ENCODE peak calls at places on chromosomes 13 and 19, in four cellular contexts. W is effector CD4-positive, alpha-beta T cell; A is dorsolateral prefrontal cortex; L is stimulated activated CD4-positive, alpha-beta T cell treated with anti-CD3 and anti-CD28 coated beads, Interleukin-12 subunit alpha, Interleukin-12 subunit beta, amount 100 ng/mL, for 48 hours. N is an unnamed sample.

GRCh38 chr19:13881692-13882418 is 4.9 kb downstream of the NANOS3 start:
- DNase-seq in L (peak; percentile 35), W (no peak), A (no peak), N (no peak)

GRCh38 chr13:99636306-99636705 is 135.0 kb downstream of the TM9SF2 start:
- DNase-seq in W (no peak), A (no peak), L (no peak), N (no peak)

GRCh38 chr19:13463296-13463695 is 43.0 kb downstream of the CACNA1A start:
- DNase-seq in W (no peak), A (no peak), L (no peak), N (no peak)

GRCh38 chr19:41324921-41325639 is 15.1 kb downstream of the CCDC97 start:
- DNase-seq in L (no peak), W (no peak), A (no peak), N (no peak)

GRCh38 chr19:43651758-43652545 is 12.3 kb upstream of the CADM4 start:
- DNase-seq in A (peak; percentile 74), L (no peak), W (no peak), N (no peak)

GRCh38 chr13:35791191-35791902 is 314.9 kb upstream of the MAB21L1 start:
- DNase-seq in A (no peak), L (no peak), W (no peak), N (no peak)

GRCh38 chr13:76440568-76440967 is 445.6 kb downstream of the KCTD12 start:
- DNase-seq in A (no peak), W (no peak), L (no peak), N (no peak)

GRCh38 chr13:35496011-35496410 is 19.5 kb upstream of the MAB21L1 start:
- DNase-seq in A (no peak), L (no peak), W (no peak), N (no peak)

GRCh38 chr13:89746554-89746953 is 1600.9 kb upstream of the MIR17HG start:
- DNase-seq in W (no peak), L (no peak), A (no peak), N (no peak)

GRCh38 chr19:13876834-13877233 is at the start of gene NANOS3:
- DNase-seq in L (no peak), W (no peak), A (no peak), N (no peak)

GRCh38 chr19:51031220-51031879 is 3.5 kb downstream of the KLK12 start:
- DNase-seq in L (no peak), W (no peak), A (no peak), N (no peak)

GRCh38 chr13:66405908-66406802 is 824.0 kb downstream of the PCDH9 start:
- DNase-seq in A (no peak), L (no peak), W (no peak), N (no peak)

GRCh38 chr19:16062789-16063188 is 13.5 kb upstream of the TPM4 start:
- DNase-seq in W (peak; percentile 67), A (no peak), L (no peak), N (no peak)

GRCh38 chr19:1351324-1351947 is 32.3 kb upstream of the NDUFS7 start:
- DNase-seq in W (no peak), A (no peak), L (no peak), N (no peak)

GRCh38 chr13:71610876-71611275 is 256.1 kb downstream of the DACH1 start:
- DNase-seq in W (no peak), A (no peak), L (no peak), N (no peak)

GRCh38 chr13:89061821-89062220 is 1390.7 kb downstream of the SLITRK5 start:
- DNase-seq in A (no peak), L (no peak), W (no peak), N (no peak)

GRCh38 chr13:114002009-114002544 is 28.2 kb upstream of the C13orf46 start:
- DNase-seq in L (no peak), A (no peak), W (no peak), N (no peak)

GRCh38 chr19:19595171-19595701 is 23.3 kb downstream of the PBX4 start:
- DNase-seq in A (no peak), W (no peak), L (no peak), N (no peak)

GRCh38 chr19:4053423-4054324 is 13.0 kb downstream of the ZBTB7A start:
- DNase-seq in W (no peak), A (no peak), L (no peak), N (no peak)

GRCh38 chr19:11203194-11204075 is 6.1 kb upstream of the KANK2 start:
- DNase-seq in L (no peak), A (peak; percentile 60), W (peak; percentile 23), N (no peak)

GRCh38 chr19:21915411-21915810 is 79.4 kb upstream of the ZNF43 start:
- DNase-seq in A (no peak), L (no peak), W (no peak), N (no peak)

GRCh38 chr19:19502281-19502680 is 13.1 kb downstream of the TSSK6 start:
- DNase-seq in A (no peak), W (no peak), L (no peak), N (no peak)

GRCh38 chr19:49475995-49476880 is 2.2 kb downstream of the FLT3LG start:
- DNase-seq in A (no peak), L (peak; percentile 69), W (peak; percentile 53), N (no peak)

GRCh38 chr19:3068071-3068470 is 5.8 kb upstream of the TLE5 start:
- DNase-seq in L (no peak), W (no peak), A (no peak), N (no peak)

GRCh38 chr19:46392252-46392801 is 21.0 kb downstream of the CCDC8 start:
- DNase-seq in A (peak; percentile 43), W (no peak), L (no peak), N (no peak)

GRCh38 chr19:13010992-13011652 is 15.8 kb downstream of the NFIX start:
- DNase-seq in A (no peak), W (no peak), L (no peak), N (no peak)

GRCh38 chr13:33128134-33128533 is 111.9 kb downstream of the KL start:
- DNase-seq in W (no peak), L (no peak), A (no peak), N (no peak)

GRCh38 chr13:77022341-77022740 is 4.6 kb downstream of the FBXL3 start:
- DNase-seq in A (no peak), W (no peak), L (no peak), N (no peak)